ENCODE peak calls at places on chromosomes 4 and X, in ten cellular contexts. E, C, K, I, Y, R, T, O, D and S are unnamed samples.
A peak's percentile ranks its signal among the peaks of the same experiment; 100 is the strongest.

GRCh38 chr4:20028694-20029093 is 223.0 kb upstream of the SLIT2 start:
- DNase-seq in O (no peak), C (no peak), R (no peak), Y (no peak), E (no peak), T (no peak), I (no peak), D (no peak), K (no peak), S (no peak)

GRCh38 chrX:140503714-140504351 is 1.0 kb downstream of the SOX3 start:
- DNase-seq in K (no peak), R (no peak), C (peak; percentile 12), O (no peak), I (peak; percentile 56), T (no peak), E (no peak), D (no peak), Y (no peak), S (no peak)

GRCh38 chr4:1404573-1405248 is 1.5 kb downstream of the NKX1-1 start:
- DNase-seq in I (peak; percentile 11), Y (no peak), T (no peak), O (no peak), K (no peak), D (peak; percentile 8), E (peak; percentile 2), C (no peak), R (peak; percentile 2), S (no peak)

GRCh38 chr4:5545271-5545670 is 163.1 kb downstream of the EVC2 start:
- DNase-seq in T (no peak), K (no peak), I (no peak), Y (no peak), O (no peak), R (no peak), E (no peak), C (no peak), D (no peak), S (no peak)

GRCh38 chr4:46249106-46249505 is 125.3 kb upstream of the GABRG1 start:
- DNase-seq in Y (no peak), K (no peak), I (no peak), O (no peak), T (no peak), R (no peak), C (no peak), D (no peak), E (no peak), S (no peak)

GRCh38 chr4:2935762-2936743 is 27.2 kb downstream of the NOP14 start:
- DNase-seq in C (peak; percentile 14), K (peak; percentile 40), E (no peak), O (peak; percentile 60), T (no peak), Y (peak; percentile 57), I (peak; percentile 11), R (no peak), D (peak; percentile 15), S (peak; percentile 68)

GRCh38 chrX:150100261-150100660 is 162.0 kb upstream of the EOLA2 start:
- DNase-seq in R (no peak), Y (no peak), C (no peak), K (no peak), D (no peak), I (no peak), O (no peak), E (no peak), T (no peak), S (no peak)

GRCh38 chrX:132908891-132909290 is 49.5 kb downstream of the HS6ST2 start:
- DNase-seq in E (no peak), O (no peak), I (no peak), C (no peak), Y (no peak), D (no peak), K (no peak), R (no peak), T (no peak), S (no peak)

DNA sequence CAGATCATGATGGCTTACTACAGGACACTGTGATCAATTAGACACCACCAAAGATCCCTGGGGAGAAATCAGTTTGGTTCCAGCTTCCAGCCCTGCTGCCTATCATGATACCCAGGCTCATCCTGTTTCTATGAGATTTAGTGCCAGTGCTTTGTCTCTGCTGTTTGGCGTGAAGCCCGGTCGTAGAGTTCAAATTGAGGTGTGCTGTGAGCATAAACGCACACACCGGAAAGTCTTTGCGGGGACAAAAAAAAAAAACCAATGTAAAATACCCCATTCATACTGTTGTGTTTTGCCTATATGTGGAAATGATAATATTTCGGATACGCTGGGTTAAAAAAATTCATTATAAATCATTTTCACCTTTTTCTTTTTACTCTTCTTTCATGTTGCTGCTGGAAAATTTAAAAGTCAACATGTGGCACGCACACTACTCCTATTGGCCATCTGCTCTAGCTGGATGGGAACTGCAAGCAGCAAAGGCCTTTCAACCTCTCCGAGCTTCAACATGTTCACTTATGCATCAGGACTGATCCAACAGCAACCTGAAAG is 611 bp upstream of the DKC1 start:
- DNase-seq in K (no peak), C (peak; percentile 18), I (peak; percentile 33), D (no peak), R (peak; percentile 19), T (no peak), Y (no peak), O (no peak), E (no peak), S (no peak)
- TF ChIP-seq POLR2A in K (no peak), C (no peak), I (no peak), D (no peak), R (no peak), T (no peak), Y (no peak), O (no peak), E (no peak), S (no peak)

DNA sequence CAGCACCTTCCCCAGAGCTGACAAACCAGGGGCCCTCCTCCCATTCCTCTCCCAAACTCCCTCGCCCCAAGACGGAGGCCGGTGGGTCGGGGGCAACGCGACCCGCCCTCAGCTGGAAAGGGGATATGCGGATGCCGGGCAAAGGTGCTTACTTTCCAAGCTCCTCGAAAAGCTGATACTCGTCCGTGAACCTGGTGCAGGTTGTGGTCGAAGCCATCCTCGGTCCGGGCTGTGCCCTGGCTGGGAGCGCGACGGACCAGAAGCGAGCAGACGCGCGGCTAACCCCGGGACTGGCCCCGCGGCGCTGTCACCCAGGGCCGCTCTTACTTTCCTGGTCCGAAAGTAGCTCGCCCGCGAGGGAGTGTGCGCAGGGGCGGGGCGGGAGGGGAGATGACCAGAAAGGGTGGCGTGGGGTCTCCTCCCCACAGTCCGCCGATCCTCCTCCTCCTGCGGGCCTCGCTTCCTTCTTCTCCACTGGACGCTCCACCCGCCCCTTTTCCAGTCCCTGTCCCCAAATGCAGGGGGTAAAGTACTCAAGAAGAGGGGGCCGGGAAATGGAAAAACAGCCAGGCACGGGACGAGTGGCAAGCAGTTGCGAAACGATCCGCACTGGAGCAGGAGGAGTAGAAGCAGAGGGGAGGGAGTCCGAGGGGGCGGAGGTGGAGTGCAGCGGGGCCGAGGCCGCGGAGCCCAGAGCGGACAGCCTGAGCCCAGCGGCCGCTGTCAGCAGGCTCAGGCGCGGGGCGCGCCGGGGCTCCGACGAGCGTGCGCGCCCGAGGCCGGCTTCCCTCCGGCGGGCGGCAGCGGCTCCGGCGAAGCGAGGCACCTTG is 471 bp downstream of the CAMK2D start:
- DNase-seq in D (peak; percentile 81), O (peak; percentile 94), T (peak; percentile 44), C (peak; percentile 76), I (peak; percentile 82), Y (no peak), K (peak; percentile 72), E (peak; percentile 84), R (peak; percentile 67), S (peak; percentile 20)
- TF ChIP-seq POLR2A in D (no peak), O (peak; percentile 44), T (no peak), C (peak; percentile 45), I (no peak), Y (peak; percentile 62), K (no peak), E (no peak), R (peak; percentile 17), S (peak; percentile 18)

DNA sequence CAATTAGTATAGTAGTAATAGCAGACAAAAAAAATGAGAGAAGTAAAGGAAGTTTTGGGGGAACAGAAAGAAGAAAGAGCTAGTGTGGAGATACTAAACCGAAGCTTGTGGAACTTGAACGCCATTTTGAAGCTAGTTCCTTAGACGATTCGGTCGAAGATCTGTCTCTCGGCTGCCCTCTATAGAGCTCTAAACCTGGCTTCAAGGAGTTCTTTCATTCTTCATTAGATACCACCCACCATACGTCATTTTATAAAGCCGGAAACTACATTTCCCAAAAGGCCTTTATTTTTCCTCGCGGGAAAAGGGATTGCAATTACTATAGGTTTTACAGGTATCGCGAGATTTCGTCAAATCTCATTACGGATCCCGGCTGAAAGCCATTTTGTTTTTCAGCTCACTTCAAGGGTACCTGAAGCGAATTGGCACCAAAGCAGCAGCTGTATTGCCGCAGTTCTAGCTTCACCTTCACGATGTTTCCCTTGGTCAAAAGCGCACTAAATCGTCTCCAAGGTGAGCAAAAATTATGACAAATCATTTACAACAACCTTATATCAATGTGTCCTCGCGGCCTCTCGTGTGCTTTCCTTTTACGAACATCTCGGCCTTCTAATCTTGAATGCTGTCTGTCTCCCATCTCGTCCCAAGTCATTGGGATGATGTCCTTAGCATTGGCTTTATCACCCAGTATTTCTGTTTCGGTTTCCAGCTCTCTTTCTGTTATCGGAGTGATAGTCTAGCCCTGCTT is at the start of gene COX7B:
- DNase-seq in E (peak; percentile 74), D (peak; percentile 56), O (peak; percentile 71), I (peak; percentile 83), T (no peak), K (peak; percentile 97), Y (peak; percentile 92), R (peak; percentile 82), C (peak; percentile 70), S (peak; percentile 28)
- TF ChIP-seq POLR2A in E (peak; percentile 56), D (peak; percentile 63), O (peak; percentile 65), I (no peak), T (no peak), K (no peak), Y (peak; percentile 78), R (peak; percentile 69), C (peak; percentile 84), S (peak; percentile 41)

GRCh38 chrX:134457708-134458107 is 2.3 kb upstream of the HPRT1 start:
- DNase-seq in D (no peak), K (no peak), I (no peak), O (no peak), T (no peak), E (no peak), R (no peak), C (no peak), Y (no peak), S (no peak)

GRCh38 chrX:134459683-134460004 is 321 bp upstream of the HPRT1 start:
- DNase-seq in K (peak; percentile 63), C (no peak), R (no peak), I (no peak), Y (no peak), O (no peak), E (no peak), D (no peak), T (no peak), S (no peak)

GRCh38 chrX:134462927-134463326 is 3.0 kb downstream of the HPRT1 start:
- DNase-seq in T (no peak), R (no peak), I (no peak), K (no peak), E (no peak), Y (no peak), C (no peak), D (no peak), O (no peak), S (no peak)

GRCh38 chrX:134460861-134461218 is 875 bp downstream of the HPRT1 start:
- DNase-seq in I (no peak), O (no peak), E (no peak), R (no peak), Y (no peak), C (no peak), D (no peak), T (no peak), K (peak; percentile 20), S (no peak)

DNA sequence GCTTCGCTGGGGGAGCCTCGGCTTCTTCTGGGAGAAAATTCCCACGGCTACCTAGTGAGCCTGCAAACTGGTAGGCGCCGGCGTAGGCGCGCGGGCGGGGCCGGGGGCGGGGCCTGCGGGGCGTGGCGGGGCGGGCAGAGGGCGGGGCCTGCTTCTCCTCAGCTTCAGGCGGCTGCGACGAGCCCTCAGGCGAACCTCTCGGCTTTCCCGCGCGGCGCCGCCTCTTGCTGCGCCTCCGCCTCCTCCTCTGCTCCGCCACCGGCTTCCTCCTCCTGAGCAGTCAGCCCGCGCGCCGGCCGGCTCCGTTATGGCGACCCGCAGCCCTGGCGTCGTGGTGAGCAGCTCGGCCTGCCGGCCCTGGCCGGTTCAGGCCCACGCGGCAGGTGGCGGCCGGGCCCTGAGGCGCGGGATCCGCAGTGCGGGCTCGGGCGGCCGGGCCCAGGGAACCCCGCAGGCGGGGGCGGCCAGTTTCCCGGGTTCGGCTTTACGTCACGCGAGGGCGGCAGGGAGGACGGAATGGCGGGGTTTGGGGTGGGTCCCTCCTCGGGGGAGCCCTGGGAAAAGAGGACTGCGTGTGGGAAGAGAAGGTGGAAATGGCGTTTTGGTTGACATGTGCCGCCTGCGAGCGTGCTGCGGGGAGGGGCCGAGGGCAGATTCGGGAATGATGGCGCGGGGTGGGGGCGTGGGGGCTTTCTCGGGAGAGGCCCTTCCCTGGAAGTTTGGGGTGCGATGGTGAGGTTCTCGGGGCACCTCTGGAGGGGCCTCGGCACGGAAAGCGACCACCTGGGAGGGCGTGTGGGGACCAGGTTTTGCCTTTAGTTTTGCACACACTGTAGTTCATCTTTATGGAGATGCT is at the start of gene HPRT1:
- DNase-seq in T (no peak), C (peak; percentile 84), D (peak; percentile 78), O (peak; percentile 73), R (peak; percentile 81), K (peak; percentile 79), Y (no peak), E (peak; percentile 85), I (peak; percentile 87), S (peak; percentile 68)
- TF ChIP-seq POLR2A in T (no peak), C (peak; percentile 61), D (peak; percentile 55), O (no peak), R (peak; percentile 37), K (peak; percentile 36), Y (peak; percentile 87), E (no peak), I (no peak), S (peak; percentile 50)